ENCODE peak calls at places on chromosome 19, in eight cellular contexts. One of them, this sample, is unnamed.

GRCh38 chr19:14435320-14436050 is 2.4 kb downstream of the PKN1 start:
- DNase-seq in NCI-H1105 treated with DMSO at 0.1 percent for 48 hours: no peak
- DNase-seq in putamen: no peak
- DNase-seq in left colon: no peak
- DNase-seq in DMS79: no peak
- DNase-seq in substantia nigra: no peak
- DNase-seq in cerebellum: no peak
- DNase-seq in NCI-H510A: no peak
- DNase-seq in this sample: no peak

GRCh38 chr19:38046254-38047047 is 139.4 kb downstream of the SIPA1L3 start:
- DNase-seq in NCI-H510A: no peak
- DNase-seq in left colon: no peak
- DNase-seq in cerebellum: no peak
- DNase-seq in substantia nigra: no peak
- DNase-seq in DMS79: no peak
- DNase-seq in putamen: no peak
- DNase-seq in NCI-H1105 treated with DMSO at 0.1 percent for 48 hours: no peak
- DNase-seq in this sample: no peak

GRCh38 chr19:20388826-20389225 is 176.8 kb downstream of the ZNF737 start:
- DNase-seq in NCI-H1105 treated with DMSO at 0.1 percent for 48 hours: peak
- DNase-seq in substantia nigra: no peak
- DNase-seq in putamen: no peak
- DNase-seq in left colon: no peak
- DNase-seq in DMS79: no peak
- DNase-seq in cerebellum: no peak
- DNase-seq in NCI-H510A: no peak
- DNase-seq in this sample: no peak

GRCh38 chr19:14479985-14480694 is 5.0 kb upstream of the PTGER1 start:
- DNase-seq in NCI-H510A: no peak
- DNase-seq in DMS79: no peak
- DNase-seq in left colon: no peak
- DNase-seq in NCI-H1105 treated with DMSO at 0.1 percent for 48 hours: peak
- DNase-seq in substantia nigra: peak
- DNase-seq in putamen: no peak
- DNase-seq in cerebellum: no peak
- DNase-seq in this sample: no peak

GRCh38 chr19:6744381-6745288 is 5.2 kb downstream of the TRIP10 start:
- DNase-seq in NCI-H510A: no peak
- DNase-seq in cerebellum: no peak
- DNase-seq in substantia nigra: peak
- DNase-seq in NCI-H1105 treated with DMSO at 0.1 percent for 48 hours: peak
- DNase-seq in putamen: peak
- DNase-seq in DMS79: peak
- DNase-seq in left colon: peak
- DNase-seq in this sample: peak

GRCh38 chr19:15254547-15254946 is 22.3 kb upstream of the EPHX3 start:
- DNase-seq in DMS79: no peak
- DNase-seq in cerebellum: no peak
- DNase-seq in putamen: no peak
- DNase-seq in NCI-H1105 treated with DMSO at 0.1 percent for 48 hours: no peak
- DNase-seq in NCI-H510A: no peak
- DNase-seq in substantia nigra: no peak
- DNase-seq in left colon: no peak
- DNase-seq in this sample: no peak

GRCh38 chr19:39296906-39297305 is 699 bp downstream of the IFNL1 start:
- DNase-seq in NCI-H510A: no peak
- DNase-seq in left colon: no peak
- DNase-seq in substantia nigra: no peak
- DNase-seq in putamen: no peak
- DNase-seq in cerebellum: no peak
- DNase-seq in NCI-H1105 treated with DMSO at 0.1 percent for 48 hours: peak
- DNase-seq in DMS79: no peak
- DNase-seq in this sample: no peak

GRCh38 chr19:46975918-46976782 is 43.5 kb upstream of the NPAS1 start:
- DNase-seq in NCI-H510A: no peak
- DNase-seq in left colon: peak
- DNase-seq in putamen: peak
- DNase-seq in DMS79: no peak
- DNase-seq in cerebellum: peak
- DNase-seq in NCI-H1105 treated with DMSO at 0.1 percent for 48 hours: no peak
- DNase-seq in substantia nigra: peak
- DNase-seq in this sample: peak

This sample was measured in dorsolateral prefrontal cortex.